ENCODE peak calls at places on chromosomes 16 and 17, in ten cellular contexts. O is HT-29; W is activated gamma-delta T cell treated with Interleukin-2 at 50 U/mL for 16 hours; J is NCI-H1694; G is activated CD4-positive, alpha-beta T cell treated with anti-CD3 and anti-CD28 coated beads, Interleukin-2, amount 50 U/mL, for 48 hours; I is posterior vena cava; T is GF-D8; N is NCI-H460; U is T follicular helper cell; X is neural progenitor cell. D is an unnamed sample.

GRCh38 chr17:50414808-50415207 is 11.2 kb upstream of the ACSF2 start:
- DNase-seq in I (no peak), N (no peak), J (no peak), O (no peak), T (no peak), W (no peak), G (no peak), X (no peak), U (no peak), D (no peak)

GRCh38 chr16:8861563-8862308 is 7.1 kb downstream of the CARHSP1 start:
- DNase-seq in T (no peak), W (no peak), U (no peak), O (no peak), N (no peak), X (no peak), J (no peak), I (peak; percentile 80), G (no peak), D (no peak)

GRCh38 chr17:68255731-68256538 is 8.1 kb downstream of the AMZ2 start:
- DNase-seq in W (no peak), N (no peak), U (peak; percentile 10), T (peak; percentile 89), I (no peak), X (no peak), J (no peak), G (no peak), O (no peak), D (no peak)

GRCh38 chr16:886084-886543 is 84.7 kb downstream of the LMF1 start:
- DNase-seq in I (peak; percentile 36), J (no peak), G (no peak), N (no peak), W (no peak), T (no peak), O (no peak), X (peak; percentile 54), U (no peak), D (no peak)

GRCh38 chr17:30366536-30366935 is 12.2 kb upstream of the CPD start:
- DNase-seq in W (no peak), J (no peak), I (no peak), T (no peak), G (no peak), U (no peak), X (no peak), O (no peak), N (no peak), D (no peak)

GRCh38 chr17:44878627-44879221 is 20.5 kb downstream of the EFTUD2 start:
- DNase-seq in T (peak; percentile 8), U (no peak), J (peak; percentile 71), W (peak; percentile 18), I (no peak), X (peak; percentile 52), G (no peak), N (peak; percentile 38), O (peak; percentile 55), D (peak; percentile 59)

GRCh38 chr17:27455914-27456680 is at the start of gene KSR1:
- DNase-seq in W (peak; percentile 74), G (peak; percentile 83), X (peak; percentile 97), U (peak; percentile 69), O (peak; percentile 69), T (peak; percentile 4), J (peak; percentile 90), N (peak; percentile 50), I (peak; percentile 93), D (peak; percentile 63)

GRCh38 chr17:74792586-74792985 is 16.4 kb upstream of the NAT9 start:
- DNase-seq in I (no peak), J (no peak), X (no peak), T (no peak), N (no peak), U (no peak), G (no peak), W (no peak), O (no peak), D (no peak)

GRCh38 chr16:88476817-88477397 is 23.8 kb downstream of the ZFPM1 start:
- DNase-seq in I (no peak), X (no peak), U (no peak), N (no peak), W (no peak), T (no peak), O (no peak), J (no peak), G (no peak), D (no peak)